ENCODE peak calls at places on chromosomes 4 and X, in seven cellular contexts. A, W, D, O, L, Z and P are unnamed samples.
A peak's percentile ranks its signal among the peaks of the same experiment; 100 is the strongest.

GRCh38 chr4:125266901-125267601 is 47.7 kb upstream of the FAT4 start:
- DNase-seq in A (no peak), W (no peak), D (no peak), O (peak; percentile 87), L (no peak), Z (no peak), P (no peak)

GRCh38 chrX:152958047-152958446 is 35.9 kb downstream of the PNMA5 start:
- DNase-seq in A (no peak), W (no peak), D (no peak), O (no peak), L (no peak), Z (no peak), P (no peak)

GRCh38 chrX:131792789-131793462 is 230.2 kb upstream of the STK26 start:
- DNase-seq in A (no peak), W (no peak), D (no peak), O (peak; percentile 93), L (peak; percentile 90), Z (no peak), P (no peak)

GRCh38 chr4:118783887-118784286 is 52.0 kb downstream of the SEC24D start:
- DNase-seq in A (no peak), W (no peak), D (no peak), O (peak; percentile 67), L (no peak), Z (no peak), P (no peak)

GRCh38 chr4:140839888-140840790 is 84.0 kb upstream of the TBC1D9 start:
- DNase-seq in A (no peak), W (no peak), D (no peak), O (peak; percentile 5), L (no peak), Z (no peak), P (no peak)

GRCh38 chr4:110347805-110348204 is 128.2 kb upstream of the ENPEP start:
- DNase-seq in A (no peak), W (no peak), D (no peak), O (no peak), L (no peak), Z (no peak), P (no peak)

GRCh38 chrX:317424-318067 is 1.1 kb downstream of the GTPBP6 start:
- DNase-seq in A (no peak), W (peak; percentile 95), D (no peak), O (no peak), L (no peak), Z (no peak), P (no peak)

GRCh38 chr4:76607266-76607799 is 172.3 kb downstream of the SHROOM3 start:
- DNase-seq in A (no peak), W (no peak), D (no peak), O (peak; percentile 47), L (peak; percentile 62), Z (no peak), P (no peak)

GRCh38 chr4:136763844-136764446 is 768.3 kb downstream of the PCDH18 start:
- DNase-seq in A (no peak), W (no peak), D (no peak), O (peak; percentile 55), L (no peak), Z (no peak), P (no peak)

GRCh38 chr4:175961604-175962003 is 104.0 kb upstream of the WDR17 start:
- DNase-seq in A (no peak), W (no peak), D (no peak), O (no peak), L (peak; percentile 57), Z (no peak), P (no peak)

GRCh38 chrX:85309717-85310116 is 65.9 kb downstream of the ZNF711 start:
- DNase-seq in A (peak; percentile 8), W (no peak), D (no peak), O (no peak), L (no peak), Z (no peak), P (no peak)

GRCh38 chr4:189765271-189765670 is 175.4 kb upstream of the FRG1 start:
- DNase-seq in A (no peak), W (no peak), D (no peak), O (no peak), L (no peak), Z (no peak), P (no peak)

GRCh38 chrX:40543661-40544328 is 37.0 kb upstream of the ATP6AP2 start:
- DNase-seq in A (peak; percentile 33), W (peak; percentile 22), D (no peak), O (peak; percentile 71), L (peak; percentile 33), Z (peak; percentile 19), P (peak; percentile 90)

GRCh38 chr4:647481-647880 is 22.1 kb downstream of the PDE6B start:
- DNase-seq in A (no peak), W (no peak), D (no peak), O (no peak), L (no peak), Z (no peak), P (no peak)

GRCh38 chr4:104815593-104816156 is 321.0 kb upstream of the CXXC4 start:
- DNase-seq in A (no peak), W (no peak), D (no peak), O (no peak), L (peak; percentile 25), Z (no peak), P (no peak)

GRCh38 chr4:30828290-30828926 is 108.2 kb downstream of the PCDH7 start:
- DNase-seq in A (peak; percentile 55), W (no peak), D (no peak), O (peak; percentile 18), L (no peak), Z (no peak), P (no peak)

DNA sequence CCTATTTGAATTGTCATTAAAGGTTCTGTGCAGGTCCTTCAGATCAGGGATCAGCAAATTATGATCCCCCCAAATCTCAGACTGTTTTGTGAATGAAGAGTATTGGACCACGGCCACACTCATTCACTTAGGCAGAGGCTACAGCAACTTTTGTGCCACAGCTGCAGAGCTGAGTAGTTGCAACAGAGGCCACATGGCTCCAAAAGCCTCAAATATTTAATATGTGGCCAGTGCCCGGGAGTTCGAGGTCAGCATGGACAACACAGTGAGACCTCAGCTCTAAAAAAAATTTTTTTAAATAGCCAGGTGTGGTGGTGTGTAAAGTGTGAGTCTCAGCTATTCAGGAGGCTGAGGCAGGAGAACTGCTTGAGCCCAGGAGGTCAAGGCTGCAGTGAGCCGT is 100.7 kb downstream of the NSUN7 start:
- DNase-seq in A (no peak), W (no peak), D (no peak), O (no peak), L (no peak), Z (no peak), P (no peak)
- H4K20me1 ChIP-seq in A (no peaks in the 10 kb centered on the region), W (peaks cover 3% of the 10 kb centered on the region), D (peaks cover 6% of the 10 kb centered on the region), O (no peaks in the 10 kb centered on the region), L (no peaks in the 10 kb centered on the region), Z (no peaks in the 10 kb centered on the region), P (no peaks in the 10 kb centered on the region)

GRCh38 chr4:143184503-143185252 is at the start of gene USP38:
- DNase-seq in A (peak; percentile 86), W (peak; percentile 91), D (peak; percentile 81), O (peak; percentile 94), L (peak; percentile 73), Z (peak; percentile 91), P (peak; percentile 90)

GRCh38 chr4:143183513-143184216 is 1.1 kb upstream of the USP38 start:
- DNase-seq in A (no peak), W (no peak), D (no peak), O (no peak), L (no peak), Z (no peak), P (no peak)

GRCh38 chr4:143184217-143184502 is 557 bp upstream of the USP38 start:
- DNase-seq in A (no peak), W (peak; percentile 14), D (no peak), O (no peak), L (no peak), Z (no peak), P (no peak)

GRCh38 chr4:143178923-143179322 is 5.8 kb upstream of the USP38 start:
- DNase-seq in A (no peak), W (no peak), D (no peak), O (no peak), L (no peak), Z (no peak), P (no peak)
- TF ChIP-seq CTCF in A (no peak), W (no peak), D (no peak), O (no peak), L (no peak), Z (peak; percentile 36), P (no peak)

GRCh38 chr4:4248036-4248884 is at the start of gene TMEM128:
- DNase-seq in A (peak; percentile 92), W (peak; percentile 95), D (peak; percentile 96), O (peak; percentile 93), L (peak; percentile 65), Z (peak; percentile 90), P (peak; percentile 93)
- TF ChIP-seq POLR2A in A (peak; percentile 83), W (peak; percentile 96), D (peak; percentile 95), O (peak; percentile 92), L (peak; percentile 98), Z (peak; percentile 92), P (peak; percentile 86)

DNA sequence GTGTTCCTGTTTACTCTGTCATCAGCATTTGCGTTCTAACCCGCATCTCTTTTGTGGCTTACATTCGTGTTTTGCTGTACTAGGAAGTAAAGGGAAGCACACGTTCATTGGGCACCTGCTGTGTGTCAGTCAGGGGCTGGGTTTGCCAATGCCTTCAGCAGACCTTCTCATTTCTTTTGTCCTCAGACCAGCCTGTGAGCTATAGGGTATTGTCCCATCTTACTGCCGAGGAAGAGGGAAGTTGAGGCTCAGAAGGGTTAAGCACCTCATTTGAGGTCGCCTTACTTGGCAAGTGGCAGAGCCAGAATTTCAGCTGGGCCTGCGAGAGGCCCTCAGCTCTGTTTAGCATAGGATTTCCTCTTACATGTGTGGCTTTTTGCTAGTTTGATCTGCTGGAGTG is 8.7 kb downstream of the TBC1D14 start:
- DNase-seq in A (no peak), W (no peak), D (no peak), O (no peak), L (no peak), Z (no peak), P (peak; percentile 20)
- H4K20me1 ChIP-seq in A (no peaks in the 10 kb centered on the region), W (peaks cover 4% of the 10 kb centered on the region), D (peaks cover 4% of the 10 kb centered on the region), O (peaks cover 24% of the 10 kb centered on the region), L (no peaks in the 10 kb centered on the region), Z (peaks cover 47% of the 10 kb centered on the region), P (no peaks in the 10 kb centered on the region)

DNA sequence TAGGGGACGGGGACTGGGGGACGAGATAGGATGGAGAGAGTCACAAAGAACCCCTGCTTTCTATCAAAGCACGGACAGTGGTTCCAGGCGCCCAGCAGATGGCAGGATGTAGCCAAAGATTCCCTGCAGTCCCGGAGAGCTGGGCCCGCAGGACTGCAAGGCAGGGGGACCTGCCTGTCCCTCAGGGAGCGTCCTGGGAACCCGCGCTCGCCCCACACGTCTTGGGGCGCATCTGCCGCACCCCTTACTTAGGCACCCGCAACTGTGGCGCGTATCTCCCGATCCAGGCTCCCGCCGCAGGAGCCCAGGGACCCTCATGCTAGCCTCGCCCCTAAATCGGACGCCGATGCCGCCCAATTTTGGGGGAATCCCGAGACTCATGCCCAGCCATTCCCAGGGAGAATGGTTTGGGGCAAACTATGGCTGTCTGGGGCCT is 742 bp upstream of the STK32B start:
- DNase-seq in A (peak; percentile 34), W (peak; percentile 77), D (peak; percentile 82), O (peak; percentile 83), L (no peak), Z (peak; percentile 46), P (peak; percentile 69)
- TF ChIP-seq CTCF in A (peak; percentile 53), W (peak; percentile 70), D (peak; percentile 90), O (peak; percentile 85), L (peak; percentile 37), Z (peak; percentile 86), P (peak; percentile 64)

GRCh38 chrX:71283409-71284143 is at the start of gene NONO:
- DNase-seq in A (peak; percentile 98), W (peak; percentile 97), D (peak; percentile 70), O (peak; percentile 99), L (peak; percentile 90), Z (peak; percentile 97), P (peak; percentile 96)
- TF ChIP-seq POLR2A in A (no peak), W (peak; percentile 95), D (peak; percentile 75), O (peak; percentile 89), L (peak; percentile 88), Z (peak; percentile 64), P (peak; percentile 71)